ENCODE peak calls at places on chromosome 18, in ten cellular contexts. T is posterior vena cava; R is sciatic nerve; C is heart left ventricle; L is D341Med; E is MCF 10A; N is stimulated activated CD4-positive, alpha-beta T cell treated with anti-CD3 and anti-CD28 coated beads, TNF-alpha, amount 100 ng/mL, for 4 hours; Q is OCI-M1; U is suprapubic skin; A is omental fat pad. B is an unnamed sample.

GRCh38 chr18:45403341-45404049 is 211.8 kb upstream of the SLC14A2 start:
- DNase-seq in T (no peak), R (no peak), C (no peak), L (no peak), E (no peak), N (no peak), Q (no peak), U (no peak), A (no peak), B (no peak)

GRCh38 chr18:42414756-42415454 is 459.9 kb downstream of the PIK3C3 start:
- DNase-seq in T (no peak), R (no peak), C (no peak), L (no peak), E (peak), N (no peak), Q (no peak), U (no peak), A (no peak), B (no peak)

GRCh38 chr18:64639536-64639935 is 490.6 kb upstream of the LINC00305 start:
- DNase-seq in T (no peak), R (no peak), C (no peak), L (no peak), E (peak), N (no peak), Q (no peak), U (no peak), A (no peak), B (no peak)

GRCh38 chr18:26083099-26083498 is 7.3 kb downstream of the SS18 start:
- DNase-seq in T (no peak), R (no peak), C (no peak), L (no peak), E (no peak), N (no peak), Q (no peak), U (no peak), A (no peak), B (no peak)

GRCh38 chr18:60259052-60259681 is 113.4 kb downstream of the MC4R start:
- DNase-seq in T (no peak), R (no peak), C (no peak), L (no peak), E (no peak), N (no peak), Q (peak), U (no peak), A (no peak), B (no peak)

GRCh38 chr18:42078711-42079110 is 123.7 kb downstream of the PIK3C3 start:
- DNase-seq in T (no peak), R (no peak), C (no peak), L (no peak), E (no peak), N (no peak), Q (peak), U (no peak), A (no peak), B (no peak)

GRCh38 chr18:70520867-70521266 is 232.0 kb downstream of the SOCS6 start:
- DNase-seq in T (no peak), R (no peak), C (no peak), L (no peak), E (no peak), N (no peak), Q (no peak), U (no peak), A (no peak), B (no peak)

GRCh38 chr18:2515408-2515807 is 55.9 kb downstream of the METTL4 start:
- DNase-seq in T (no peak), R (no peak), C (no peak), L (no peak), E (peak), N (no peak), Q (no peak), U (no peak), A (no peak), B (no peak)

GRCh38 chr18:36181386-36181785 is 5.9 kb upstream of the MOCOS start:
- DNase-seq in T (no peak), R (no peak), C (no peak), L (no peak), E (no peak), N (no peak), Q (no peak), U (no peak), A (no peak), B (no peak)

GRCh38 chr18:13137041-13137938 is 81.3 kb upstream of the LDLRAD4 start:
- DNase-seq in T (peak), R (no peak), C (peak), L (no peak), E (no peak), N (no peak), Q (peak), U (no peak), A (no peak), B (no peak)

GRCh38 chr18:74396252-74397204 is 60.6 kb downstream of the DIPK1C start:
- DNase-seq in T (no peak), R (no peak), C (no peak), L (no peak), E (no peak), N (no peak), Q (no peak), U (no peak), A (no peak), B (no peak)

GRCh38 chr18:75823376-75823950 is 396.0 kb upstream of the SMIM21 start:
- DNase-seq in T (no peak), R (no peak), C (no peak), L (no peak), E (no peak), N (no peak), Q (no peak), U (no peak), A (no peak), B (no peak)

GRCh38 chr18:63823516-63824219 is 48.5 kb downstream of the SERPINB7 start:
- DNase-seq in T (no peak), R (peak), C (no peak), L (no peak), E (peak), N (no peak), Q (peak), U (no peak), A (peak), B (no peak)

GRCh38 chr18:9135912-9136314 is 668 bp upstream of the ANKRD12 start:
- DNase-seq in T (no peak), R (no peak), C (no peak), L (peak), E (peak), N (no peak), Q (peak), U (no peak), A (no peak), B (peak)

GRCh38 chr18:13280066-13280795 is 61.7 kb downstream of the LDLRAD4 start:
- DNase-seq in T (peak), R (peak), C (no peak), L (peak), E (no peak), N (no peak), Q (no peak), U (no peak), A (no peak), B (no peak)

GRCh38 chr18:10524507-10525425 is 1.1 kb upstream of the NAPG start:
- DNase-seq in T (no peak), R (no peak), C (no peak), L (no peak), E (no peak), N (no peak), Q (peak), U (no peak), A (no peak), B (no peak)

GRCh38 chr18:26462304-26462703 is 86.0 kb downstream of the KCTD1 start:
- DNase-seq in T (no peak), R (no peak), C (no peak), L (no peak), E (no peak), N (no peak), Q (no peak), U (no peak), A (no peak), B (no peak)

GRCh38 chr18:46528037-46528436 is 129.0 kb downstream of the LOXHD1 start:
- DNase-seq in T (no peak), R (no peak), C (no peak), L (no peak), E (no peak), N (no peak), Q (no peak), U (no peak), A (no peak), B (no peak)

GRCh38 chr18:31661965-31662364 is 22.4 kb downstream of the B4GALT6 start:
- DNase-seq in T (no peak), R (no peak), C (no peak), L (no peak), E (peak), N (no peak), Q (no peak), U (no peak), A (no peak), B (no peak)

GRCh38 chr18:13915391-13915790 is at the start of gene MC2R:
- DNase-seq in T (no peak), R (no peak), C (no peak), L (no peak), E (no peak), N (no peak), Q (no peak), U (no peak), A (no peak), B (no peak)

GRCh38 chr18:76767954-76768353 is 54.4 kb upstream of the ZNF236 start:
- DNase-seq in T (no peak), R (no peak), C (no peak), L (no peak), E (no peak), N (no peak), Q (no peak), U (no peak), A (no peak), B (no peak)

GRCh38 chr18:37019157-37019571 is 190.2 kb downstream of the KIAA1328 start:
- DNase-seq in T (no peak), R (no peak), C (no peak), L (peak), E (peak), N (no peak), Q (no peak), U (no peak), A (no peak), B (no peak)

GRCh38 chr18:27704721-27705361 is 472.1 kb downstream of the CDH2 start:
- DNase-seq in T (no peak), R (no peak), C (no peak), L (no peak), E (no peak), N (no peak), Q (no peak), U (no peak), A (no peak), B (no peak)

GRCh38 chr18:44851806-44852205 is 171.1 kb downstream of the SETBP1 start:
- DNase-seq in T (no peak), R (no peak), C (no peak), L (peak), E (no peak), N (no peak), Q (no peak), U (no peak), A (no peak), B (no peak)

GRCh38 chr18:22765889-22766288 is 167.2 kb upstream of the RBBP8 start:
- DNase-seq in T (no peak), R (no peak), C (no peak), L (no peak), E (no peak), N (no peak), Q (peak), U (no peak), A (no peak), B (no peak)

GRCh38 chr18:79378416-79379250 is 17.1 kb upstream of the NFATC1 start:
- DNase-seq in T (peak), R (peak), C (peak), L (peak), E (peak), N (peak), Q (peak), U (peak), A (peak), B (peak)

GRCh38 chr18:63079114-63079513 is 240.5 kb downstream of the BCL2 start:
- DNase-seq in T (no peak), R (no peak), C (no peak), L (no peak), E (no peak), N (no peak), Q (peak), U (no peak), A (no peak), B (no peak)

B was measured in activated CD4-positive, CD25-positive, alpha-beta regulatory T cell treated with anti-CD3 and anti-CD28 coated beads, Interleukin-2, amount 50 U/mL, for 16 hours.